ENCODE peak calls at places on chromosomes 4 and X, in four cellular contexts. One of them, this sample, is unnamed.

GRCh38 chr4:98528882-98529281 is 129.5 kb downstream of the TSPAN5 start:
- DNase-seq in MM.1S: no peak
- DNase-seq in CD8-positive, alpha-beta T cell: no peak
- DNase-seq in tibial nerve: no peak
- DNase-seq in this sample: no peak

GRCh38 chr4:151291485-151291884 is 14.5 kb downstream of the PRSS48 start:
- DNase-seq in CD8-positive, alpha-beta T cell: no peak
- DNase-seq in MM.1S: no peak
- DNase-seq in tibial nerve: no peak
- DNase-seq in this sample: no peak

GRCh38 chrX:111376897-111377601 is 34.9 kb downstream of the DCX start:
- DNase-seq in MM.1S: no peak
- DNase-seq in CD8-positive, alpha-beta T cell: no peak
- DNase-seq in tibial nerve: no peak
- DNase-seq in this sample: no peak

GRCh38 chr4:187995322-187996207 is at the start of gene ZFP42:
- DNase-seq in MM.1S: no peak
- DNase-seq in tibial nerve: no peak
- DNase-seq in CD8-positive, alpha-beta T cell: no peak
- DNase-seq in this sample: no peak

GRCh38 chrX:44945736-44946135 is 72.7 kb downstream of the KDM6A start:
- DNase-seq in MM.1S: no peak
- DNase-seq in tibial nerve: no peak
- DNase-seq in CD8-positive, alpha-beta T cell: no peak
- DNase-seq in this sample: no peak

GRCh38 chrX:132940727-132941162 is 17.7 kb downstream of the HS6ST2 start:
- DNase-seq in tibial nerve: no peak
- DNase-seq in CD8-positive, alpha-beta T cell: no peak
- DNase-seq in MM.1S: peak; percentile 22
- DNase-seq in this sample: no peak

GRCh38 chr4:680931-681645 is 6.7 kb downstream of the MYL5 start:
- DNase-seq in CD8-positive, alpha-beta T cell: no peak
- DNase-seq in tibial nerve: no peak
- DNase-seq in MM.1S: no peak
- DNase-seq in this sample: peak; percentile 52

GRCh38 chr4:179625391-179625790 is 2183.2 kb upstream of the AGA start:
- DNase-seq in CD8-positive, alpha-beta T cell: no peak
- DNase-seq in tibial nerve: no peak
- DNase-seq in MM.1S: no peak
- DNase-seq in this sample: no peak

GRCh38 chr4:122928930-122929329 is 6.5 kb upstream of the NUDT6 start:
- DNase-seq in tibial nerve: no peak
- DNase-seq in CD8-positive, alpha-beta T cell: no peak
- DNase-seq in MM.1S: no peak
- DNase-seq in this sample: no peak

GRCh38 chrX:69068295-69069085 is 96.8 kb downstream of the PJA1 start:
- DNase-seq in MM.1S: no peak
- DNase-seq in tibial nerve: no peak
- DNase-seq in CD8-positive, alpha-beta T cell: no peak
- DNase-seq in this sample: no peak

GRCh38 chr4:155569960-155570515 is 96.6 kb upstream of the GUCY1A1 start:
- DNase-seq in CD8-positive, alpha-beta T cell: no peak
- DNase-seq in tibial nerve: no peak
- DNase-seq in MM.1S: no peak
- DNase-seq in this sample: no peak

GRCh38 chr4:40306991-40307390 is 28.1 kb upstream of the CHRNA9 start:
- DNase-seq in MM.1S: peak; percentile 50
- DNase-seq in tibial nerve: no peak
- DNase-seq in CD8-positive, alpha-beta T cell: no peak
- DNase-seq in this sample: no peak
- H3K4me1 ChIP-seq in MM.1S: peaks cover 55% of the 10 kb centered on the region
- H3K4me1 ChIP-seq in tibial nerve: no peaks in the 10 kb centered on the region
- H3K4me1 ChIP-seq in CD8-positive, alpha-beta T cell: peaks cover 89% of the 10 kb centered on the region
- H3K4me1 ChIP-seq in this sample: peaks cover 7% of the 10 kb centered on the region

GRCh38 chr4:159179310-159179958 is 76.6 kb downstream of the RAPGEF2 start:
- DNase-seq in CD8-positive, alpha-beta T cell: no peak
- DNase-seq in MM.1S: no peak
- DNase-seq in tibial nerve: no peak
- DNase-seq in this sample: no peak

GRCh38 chr4:159175165-159175988 is 72.5 kb downstream of the RAPGEF2 start:
- DNase-seq in tibial nerve: no peak
- DNase-seq in CD8-positive, alpha-beta T cell: peak; percentile 35
- DNase-seq in MM.1S: peak; percentile 73
- DNase-seq in this sample: peak; percentile 74

GRCh38 chr4:159178147-159178541 is 75.3 kb downstream of the RAPGEF2 start:
- DNase-seq in MM.1S: no peak
- DNase-seq in tibial nerve: no peak
- DNase-seq in CD8-positive, alpha-beta T cell: no peak
- DNase-seq in this sample: no peak

GRCh38 chr4:159175989-159176375 is 73.1 kb downstream of the RAPGEF2 start:
- DNase-seq in tibial nerve: no peak
- DNase-seq in CD8-positive, alpha-beta T cell: no peak
- DNase-seq in MM.1S: no peak
- DNase-seq in this sample: no peak

DNA sequence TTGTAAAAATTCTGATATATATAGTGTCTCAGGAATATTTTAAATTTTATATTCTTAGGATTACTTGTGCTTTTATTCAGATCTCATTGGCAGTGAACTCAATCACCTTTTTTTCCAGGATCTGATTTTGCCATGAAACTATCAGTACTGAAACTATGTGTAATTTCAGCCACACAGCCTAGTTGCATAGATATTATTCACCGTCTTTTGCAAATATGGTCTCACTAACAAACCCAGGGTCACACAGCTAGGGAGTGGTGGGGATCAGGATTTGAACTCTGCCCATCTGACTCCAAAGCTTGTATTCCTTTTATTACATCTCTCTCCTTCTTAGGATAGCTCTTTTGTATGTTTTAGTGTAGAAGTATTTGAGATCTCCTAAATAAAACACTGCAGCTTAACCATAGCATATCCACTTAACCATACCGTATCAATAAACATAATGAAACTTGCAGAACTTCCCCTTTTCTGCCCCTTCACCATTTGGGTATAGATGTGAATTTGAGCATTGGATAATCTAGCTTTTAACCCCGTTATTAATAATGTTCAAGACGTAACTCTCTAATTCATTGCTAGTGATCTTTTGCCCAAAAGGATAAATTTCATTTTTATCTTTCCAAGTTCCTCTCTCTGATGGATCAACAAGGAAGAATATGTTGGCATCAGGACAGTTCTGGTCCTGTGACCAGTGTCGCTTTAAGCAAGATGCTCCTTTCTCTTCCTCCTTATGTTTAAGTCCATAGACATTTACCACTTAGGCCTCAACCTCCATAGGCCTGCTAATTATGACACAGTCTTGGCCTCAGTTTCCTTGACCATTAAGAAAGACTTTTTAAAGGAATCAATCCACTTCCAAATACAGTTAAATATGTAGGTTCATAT is 74.6 kb downstream of the RAPGEF2 start:
- DNase-seq in CD8-positive, alpha-beta T cell: no peak
- DNase-seq in tibial nerve: no peak
- DNase-seq in MM.1S: no peak
- DNase-seq in this sample: no peak
- H3K4me1 ChIP-seq in CD8-positive, alpha-beta T cell: peaks cover 7% of the 10 kb centered on the region
- H3K4me1 ChIP-seq in tibial nerve: peaks cover 32% of the 10 kb centered on the region
- H3K4me1 ChIP-seq in MM.1S: peaks cover 6% of the 10 kb centered on the region
- H3K4me1 ChIP-seq in this sample: no peaks in the 10 kb centered on the region

GRCh38 chr4:57098945-57099344 is 11.2 kb downstream of the IGFBP7 start:
- DNase-seq in tibial nerve: no peak
- DNase-seq in MM.1S: no peak
- DNase-seq in CD8-positive, alpha-beta T cell: no peak
- DNase-seq in this sample: no peak
- H3K4me1 ChIP-seq in tibial nerve: peaks cover 72% of the 10 kb centered on the region
- H3K4me1 ChIP-seq in MM.1S: no peaks in the 10 kb centered on the region
- H3K4me1 ChIP-seq in CD8-positive, alpha-beta T cell: no peaks in the 10 kb centered on the region
- H3K4me1 ChIP-seq in this sample: peaks cover 40% of the 10 kb centered on the region

DNA sequence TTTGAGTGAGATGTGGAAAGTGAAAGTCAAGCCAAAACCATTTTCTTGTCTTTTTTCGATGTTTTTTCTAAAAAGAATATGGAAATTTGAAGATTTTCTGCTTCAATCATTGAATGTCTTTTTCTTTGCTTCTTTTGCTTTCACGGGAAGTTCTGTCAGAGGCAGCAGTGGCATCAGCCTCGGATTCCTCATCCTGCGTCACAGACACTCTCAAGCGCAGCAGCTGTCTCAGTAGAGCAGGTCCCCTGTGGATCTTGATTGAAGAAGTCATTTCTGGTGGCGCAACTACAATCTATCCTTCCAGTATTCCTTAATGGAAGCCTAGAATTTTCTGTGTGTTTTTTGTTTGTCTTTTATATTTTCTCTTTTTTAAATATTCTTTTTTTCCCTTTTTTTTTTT is 52.7 kb upstream of the NEIL3 start:
- DNase-seq in tibial nerve: no peak
- DNase-seq in CD8-positive, alpha-beta T cell: no peak
- DNase-seq in MM.1S: no peak
- DNase-seq in this sample: no peak
- H3K4me1 ChIP-seq in tibial nerve: no peaks in the 10 kb centered on the region
- H3K4me1 ChIP-seq in CD8-positive, alpha-beta T cell: no peaks in the 10 kb centered on the region
- H3K4me1 ChIP-seq in MM.1S: no peaks in the 10 kb centered on the region
- H3K4me1 ChIP-seq in this sample: no peaks in the 10 kb centered on the region

GRCh38 chr4:15021301-15021700 is 19.0 kb downstream of the CPEB2 start:
- DNase-seq in CD8-positive, alpha-beta T cell: no peak
- DNase-seq in MM.1S: no peak
- DNase-seq in tibial nerve: no peak
- DNase-seq in this sample: no peak
- H3K4me1 ChIP-seq in CD8-positive, alpha-beta T cell: no peaks in the 10 kb centered on the region
- H3K4me1 ChIP-seq in MM.1S: peaks cover 47% of the 10 kb centered on the region
- H3K4me1 ChIP-seq in tibial nerve: peaks cover 12% of the 10 kb centered on the region
- H3K4me1 ChIP-seq in this sample: peaks cover 11% of the 10 kb centered on the region